ENCODE peak calls at places on chromosomes 4 and X, in eight cellular contexts. D is transverse colon, K is OCI-LY7, F is endothelial cell of umbilical vein, P is breast epithelium, R is endodermal cell, E is lower lobe of right lung, I is ovary. Z is an unnamed sample.

GRCh38 chr4:53122280-53123116 is 243.4 kb downstream of the SCFD2 start:
- DNase-seq in I (no peak), K (no peak), P (no peak), D (no peak), E (no peak), R (no peak), F (no peak), Z (no peak)

GRCh38 chr4:2823671-2824328 is 19.8 kb upstream of the ADD1 start:
- DNase-seq in I (no peak), R (no peak), E (peak), D (no peak), K (no peak), P (no peak), F (no peak), Z (no peak)

GRCh38 chrX:82973641-82974040 is 534.4 kb upstream of the POU3F4 start:
- DNase-seq in E (no peak), I (no peak), F (no peak), K (no peak), R (no peak), D (no peak), P (no peak), Z (peak)

GRCh38 chr4:89307185-89307445 is 485 bp downstream of the GPRIN3 start:
- DNase-seq in F (no peak), E (no peak), R (no peak), P (no peak), I (no peak), D (no peak), K (no peak), Z (no peak)

GRCh38 chr4:76990288-76991080 is 40.9 kb downstream of the SEPTIN11 start:
- DNase-seq in I (no peak), R (no peak), K (no peak), E (no peak), P (no peak), F (no peak), D (no peak), Z (no peak)

GRCh38 chr4:7854697-7855370 is 84.8 kb downstream of the AFAP1 start:
- DNase-seq in D (no peak), I (no peak), P (no peak), R (no peak), F (no peak), E (no peak), K (no peak), Z (no peak)

GRCh38 chrX:9846631-9847030 is 60.4 kb downstream of the SHROOM2 start:
- DNase-seq in K (no peak), R (no peak), P (no peak), D (no peak), F (no peak), E (no peak), I (no peak), Z (no peak)

GRCh38 chr4:7726665-7727413 is 212.8 kb downstream of the AFAP1 start:
- DNase-seq in I (no peak), K (no peak), P (no peak), E (no peak), D (no peak), F (no peak), R (no peak), Z (peak)

GRCh38 chrX:23902419-23902818 is 5.3 kb downstream of the APOO start:
- DNase-seq in F (peak), E (no peak), K (peak), P (no peak), I (no peak), R (no peak), D (no peak), Z (no peak)

DNA sequence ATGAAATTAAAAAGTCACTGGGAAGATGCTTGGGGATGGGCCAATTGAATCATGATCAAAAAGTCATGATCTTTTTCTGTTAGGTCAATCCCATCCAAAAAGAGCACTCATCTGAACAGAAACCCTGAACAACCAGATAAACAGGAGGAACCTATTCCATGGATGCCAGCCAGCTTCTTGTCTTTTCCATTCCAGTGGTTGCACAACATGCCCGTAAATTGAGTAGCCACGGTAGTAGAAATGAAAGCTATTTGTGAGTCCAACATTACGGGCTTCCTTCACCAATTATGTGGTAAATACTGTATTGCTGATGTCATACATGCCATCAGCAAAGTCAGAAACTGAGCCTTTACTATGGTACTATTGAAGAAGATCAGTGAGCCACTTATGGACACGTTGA is 982.4 kb upstream of the HS3ST1 start:
- DNase-seq in R (no peak), I (no peak), K (no peak), E (no peak), F (no peak), P (no peak), D (no peak), Z (no peak)
- H3K27ac ChIP-seq in R (no peak), I (no peak), K (no peak), E (no peak), F (no peak), P (no peak), D (no peak), Z (no peak)

GRCh38 chr4:114561590-114561989 is 37.0 kb upstream of the UGT8 start:
- DNase-seq in F (no peak), K (no peak), E (no peak), D (peak), P (no peak), R (no peak), I (no peak), Z (no peak)
- TF ChIP-seq CTCF in F (no peak), K (no peak), E (no peak), D (no peak), P (no peak), R (no peak), I (no peak), Z (no peak)

DNA sequence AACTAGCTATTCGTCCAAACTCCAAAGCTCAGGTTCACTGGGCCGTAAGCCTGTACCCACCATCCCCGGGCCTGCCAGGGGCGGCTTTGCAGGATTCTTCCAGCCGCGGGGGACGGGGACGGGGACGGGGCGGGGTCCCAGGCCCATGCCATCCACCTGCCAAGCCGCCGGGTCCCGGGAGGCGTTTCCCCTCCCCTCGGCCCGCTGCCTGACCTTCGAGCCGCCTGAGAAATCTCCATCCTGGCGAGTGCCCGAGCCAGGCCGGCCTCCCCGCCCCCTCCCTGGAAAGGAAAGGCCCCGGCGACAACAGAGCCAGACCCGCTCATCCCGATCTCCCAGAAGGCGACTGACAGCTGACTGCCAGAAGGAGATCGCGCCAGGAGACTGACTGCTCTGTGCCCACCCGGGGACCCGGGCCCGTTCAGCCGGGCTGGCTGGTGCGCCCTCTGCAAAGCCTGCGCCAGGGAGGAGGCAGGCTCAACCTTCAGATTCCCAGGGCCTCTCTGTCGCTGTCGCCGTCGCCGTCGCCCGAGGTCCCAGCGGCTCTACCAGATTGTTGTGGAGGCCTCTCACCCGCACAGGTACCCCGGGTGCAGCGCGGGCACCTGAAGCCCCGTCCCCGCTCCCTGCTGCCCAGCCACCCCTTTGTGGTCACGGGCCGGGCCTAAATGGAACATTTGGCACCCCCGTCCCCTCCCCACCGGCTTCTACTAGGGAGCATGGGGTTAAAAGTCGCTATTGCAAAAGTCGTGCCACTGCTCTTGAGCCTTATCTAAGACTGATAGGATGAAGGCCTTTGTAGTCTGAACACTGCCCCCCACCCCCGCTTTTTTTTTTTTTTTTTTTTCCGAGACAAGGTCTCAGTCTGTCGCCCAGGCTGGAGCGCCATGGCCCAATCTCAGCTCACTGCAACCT is at the start of gene RGN:
- DNase-seq in E (no peak), K (no peak), P (no peak), D (no peak), F (no peak), I (peak), R (peak), Z (peak)
- H3K4me3 ChIP-seq in E (peak), K (no peak), P (peak), D (peak), F (no peak), I (peak), R (no peak), Z (peak)

DNA sequence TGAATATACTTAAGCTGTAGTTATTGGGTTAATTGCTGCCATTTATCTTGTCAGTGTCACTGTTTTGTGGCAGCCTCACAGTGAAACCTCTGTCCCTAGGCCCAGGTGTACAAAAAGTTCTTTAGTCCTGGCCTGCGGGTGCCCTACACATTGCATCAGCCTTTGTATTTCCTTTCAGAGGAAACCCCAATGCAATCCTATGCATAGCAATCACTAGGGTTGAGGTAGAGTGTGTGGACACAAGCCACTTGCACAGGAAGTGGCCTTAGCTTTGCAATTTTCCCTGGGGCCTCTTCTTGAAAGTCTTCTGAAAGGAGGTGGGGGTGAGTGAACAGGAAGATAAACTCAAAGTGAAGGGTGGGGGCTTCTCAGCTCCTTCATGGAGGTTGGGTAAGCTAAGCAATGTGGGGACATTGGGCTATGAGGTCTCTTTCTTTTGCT is 27.8 kb downstream of the VSIG4 start:
- DNase-seq in K (peak), P (no peak), E (no peak), R (no peak), F (no peak), I (no peak), D (peak), Z (no peak)
- H3K27ac ChIP-seq in K (peak), P (no peak), E (peak), R (no peak), F (no peak), I (no peak), D (no peak), Z (no peak)

DNA sequence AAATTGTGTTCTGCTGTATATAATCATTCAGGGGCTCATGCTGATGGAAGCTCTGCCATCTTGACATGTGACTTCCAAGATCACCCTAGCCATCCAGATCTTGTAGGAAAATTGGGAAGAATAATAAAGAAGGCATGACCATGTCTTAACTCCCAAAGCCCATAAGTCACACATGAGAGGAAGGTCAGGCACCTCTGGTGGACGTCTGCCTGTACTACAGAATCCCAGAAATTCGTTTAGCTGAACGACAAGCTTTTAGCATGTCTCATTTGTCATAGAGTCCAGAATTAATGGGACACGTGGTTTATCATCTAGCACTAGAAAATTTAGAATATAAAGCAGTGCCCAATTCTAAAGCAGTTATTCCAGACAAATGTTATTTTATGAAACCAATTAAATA is 212.7 kb downstream of the CENPC start:
- DNase-seq in E (no peak), K (peak), F (peak), R (peak), P (no peak), D (no peak), I (no peak), Z (no peak)
- TF ChIP-seq CTCF in E (peak), K (peak), F (peak), R (peak), P (no peak), D (peak), I (no peak), Z (no peak)